ENCODE peak calls at places on chromosomes 7 and 10, in four cellular contexts. One of them, this sample, is unnamed.

GRCh38 chr7:157975401-157976372 is 611.9 kb downstream of the PTPRN2 start:
- DNase-seq in osteocyte: no peak
- DNase-seq in B cell: no peak
- DNase-seq in AG10803: no peak
- DNase-seq in this sample: no peak

GRCh38 chr10:44263771-44264170 is 121.1 kb downstream of the CXCL12 start:
- DNase-seq in osteocyte: no peak
- DNase-seq in B cell: no peak
- DNase-seq in AG10803: peak; percentile 43
- DNase-seq in this sample: no peak

GRCh38 chr10:91883549-91884542 is 25.4 kb downstream of the FGFBP3 start:
- DNase-seq in osteocyte: peak; percentile 46
- DNase-seq in B cell: no peak
- DNase-seq in AG10803: peak; percentile 61
- DNase-seq in this sample: no peak

GRCh38 chr10:125444790-125445189 is 238.2 kb downstream of the TEX36 start:
- DNase-seq in osteocyte: no peak
- DNase-seq in B cell: no peak
- DNase-seq in AG10803: no peak
- DNase-seq in this sample: no peak

GRCh38 chr10:42548254-42548653 is 90.1 kb downstream of the ZNF33B start:
- DNase-seq in osteocyte: no peak
- DNase-seq in B cell: no peak
- DNase-seq in AG10803: no peak
- DNase-seq in this sample: no peak

GRCh38 chr10:90592903-90593302 is 264.9 kb downstream of the HTR7 start:
- DNase-seq in osteocyte: no peak
- DNase-seq in B cell: peak; percentile 38
- DNase-seq in AG10803: no peak
- DNase-seq in this sample: peak; percentile 2

GRCh38 chr7:51344406-51344805 is 27.8 kb upstream of the COBL start:
- DNase-seq in osteocyte: no peak
- DNase-seq in B cell: no peak
- DNase-seq in AG10803: no peak
- DNase-seq in this sample: no peak

GRCh38 chr10:36423821-36424248 is 701.6 kb upstream of the ANKRD30A start:
- DNase-seq in osteocyte: no peak
- DNase-seq in B cell: no peak
- DNase-seq in AG10803: no peak
- DNase-seq in this sample: no peak

GRCh38 chr10:88841316-88842111 is 10.1 kb downstream of the ANKRD22 start:
- DNase-seq in osteocyte: no peak
- DNase-seq in B cell: no peak
- DNase-seq in AG10803: no peak
- DNase-seq in this sample: no peak

DNA sequence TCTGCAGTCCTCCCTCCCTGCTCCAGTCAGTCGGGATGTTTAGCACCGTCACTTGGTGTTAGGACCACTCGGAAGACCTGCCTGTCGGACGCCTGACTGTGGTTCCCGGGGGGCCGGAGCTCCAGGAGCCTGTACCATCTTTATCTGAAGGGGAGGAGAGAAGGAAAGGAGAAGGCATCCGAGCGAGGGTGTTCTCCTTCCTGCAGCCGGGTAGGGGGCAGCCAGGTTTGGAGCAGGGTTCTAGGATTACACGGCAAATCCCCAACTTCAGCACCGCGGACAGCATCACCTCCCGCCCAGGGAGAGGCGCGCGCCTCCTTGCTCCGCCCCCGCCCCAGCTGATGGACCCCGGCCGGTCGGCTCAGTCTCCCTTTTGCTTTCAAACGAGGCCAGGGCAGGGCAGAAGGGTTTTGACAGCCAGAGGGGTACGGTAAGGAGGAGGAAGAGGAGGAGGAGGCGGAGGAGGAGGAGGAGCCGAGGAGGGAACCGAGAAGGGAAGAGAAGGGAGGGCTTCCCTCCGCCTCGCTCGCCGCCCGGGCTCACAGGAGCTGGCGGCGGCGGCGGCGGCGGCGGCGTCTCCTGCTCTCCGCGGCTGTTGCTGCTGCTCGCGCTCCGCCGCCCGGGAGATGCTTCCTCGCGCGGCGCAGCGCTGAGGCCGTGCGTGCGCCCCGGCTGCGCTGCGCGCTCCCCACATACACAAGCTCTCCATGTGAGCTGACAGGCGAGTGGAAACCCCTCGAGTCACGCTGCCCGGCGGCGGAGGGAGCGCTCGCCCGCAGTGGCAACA is 743 bp upstream of the CNTNAP2 start:
- DNase-seq in osteocyte: peak; percentile 87
- DNase-seq in B cell: peak; percentile 6
- DNase-seq in AG10803: peak; percentile 4
- DNase-seq in this sample: peak; percentile 57
- TF ChIP-seq CTCF in osteocyte: no peak
- TF ChIP-seq CTCF in B cell: no peak
- TF ChIP-seq CTCF in AG10803: no peak
- TF ChIP-seq CTCF in this sample: no peak

GRCh38 chr7:7675686-7676085 is 35.1 kb downstream of the UMAD1 start:
- DNase-seq in osteocyte: no peak
- DNase-seq in B cell: no peak
- DNase-seq in AG10803: no peak
- DNase-seq in this sample: no peak

GRCh38 chr7:7681936-7682329 is 36.5 kb downstream of the RPA3 start:
- DNase-seq in osteocyte: no peak
- DNase-seq in B cell: no peak
- DNase-seq in AG10803: no peak
- DNase-seq in this sample: no peak

GRCh38 chr7:7682856-7683255 is 35.6 kb downstream of the RPA3 start:
- DNase-seq in osteocyte: no peak
- DNase-seq in B cell: no peak
- DNase-seq in AG10803: no peak
- DNase-seq in this sample: no peak

GRCh38 chr7:7686806-7687205 is 31.6 kb downstream of the RPA3 start:
- DNase-seq in osteocyte: no peak
- DNase-seq in B cell: no peak
- DNase-seq in AG10803: no peak
- DNase-seq in this sample: no peak

GRCh38 chr7:7681191-7681935 is 37.0 kb downstream of the RPA3 start:
- DNase-seq in osteocyte: no peak
- DNase-seq in B cell: peak; percentile 70
- DNase-seq in AG10803: peak; percentile 61
- DNase-seq in this sample: peak; percentile 28
- TF ChIP-seq CTCF in osteocyte: peak; percentile 79
- TF ChIP-seq CTCF in B cell: peak; percentile 81
- TF ChIP-seq CTCF in AG10803: peak; percentile 70
- TF ChIP-seq CTCF in this sample: no peak

GRCh38 chr7:33143996-33144718 is 14.8 kb downstream of the BBS9 start:
- DNase-seq in osteocyte: no peak
- DNase-seq in B cell: no peak
- DNase-seq in AG10803: peak; percentile 33
- DNase-seq in this sample: no peak
- TF ChIP-seq CTCF in osteocyte: no peak
- TF ChIP-seq CTCF in B cell: no peak
- TF ChIP-seq CTCF in AG10803: no peak
- TF ChIP-seq CTCF in this sample: no peak

GRCh38 chr10:78335371-78335690 is 301.7 kb downstream of the RPS24 start:
- DNase-seq in osteocyte: peak; percentile 19
- DNase-seq in B cell: no peak
- DNase-seq in AG10803: no peak
- DNase-seq in this sample: no peak

GRCh38 chr10:78337016-78337415 is 303.4 kb downstream of the RPS24 start:
- DNase-seq in osteocyte: peak; percentile 48
- DNase-seq in B cell: no peak
- DNase-seq in AG10803: no peak
- DNase-seq in this sample: no peak

GRCh38 chr10:78337646-78338391 is 304.2 kb downstream of the RPS24 start:
- DNase-seq in osteocyte: peak; percentile 67
- DNase-seq in B cell: no peak
- DNase-seq in AG10803: peak; percentile 70
- DNase-seq in this sample: no peak

GRCh38 chr10:78336402-78336791 is 302.7 kb downstream of the RPS24 start:
- DNase-seq in osteocyte: peak; percentile 62
- DNase-seq in B cell: no peak
- DNase-seq in AG10803: peak; percentile 97
- DNase-seq in this sample: no peak

GRCh38 chr10:78335691-78336401 is 302.2 kb downstream of the RPS24 start:
- DNase-seq in osteocyte: peak; percentile 54
- DNase-seq in B cell: no peak
- DNase-seq in AG10803: peak; percentile 76
- DNase-seq in this sample: no peak
- TF ChIP-seq CTCF in osteocyte: no peak
- TF ChIP-seq CTCF in B cell: no peak
- TF ChIP-seq CTCF in AG10803: no peak
- TF ChIP-seq CTCF in this sample: no peak